ENCODE peak calls at places on chromosome 22, in eight cellular contexts. T is spleen, R is esophagus squamous epithelium, V is adrenal gland, M is ovary, C is Panc1, N is cardiac muscle cell, P is psoas muscle. D is an unnamed sample. For H3K4me1, the result is how much of the 10 kb centered on the place peaks cover.

GRCh38 chr22:29269731-29270474 is 1.8 kb downstream of the EWSR1 start:
- DNase-seq in P (no peak), M (no peak), V (no peak), R (no peak), C (no peak), N (peak), T (no peak), D (no peak)

GRCh38 chr22:37213941-37214340 is 1.7 kb upstream of the SSTR3 start:
- DNase-seq in M (no peak), T (peak), C (no peak), V (peak), N (no peak), P (no peak), R (no peak), D (no peak)

GRCh38 chr22:30027169-30027568 is 53.1 kb upstream of the HORMAD2 start:
- DNase-seq in C (no peak), M (no peak), P (no peak), N (no peak), R (no peak), V (no peak), T (no peak), D (no peak)

GRCh38 chr22:49641770-49642313 is 185.8 kb downstream of the BRD1 start:
- DNase-seq in P (no peak), V (no peak), M (no peak), R (no peak), N (no peak), C (no peak), T (no peak), D (no peak)

GRCh38 chr22:21942407-21942895 is 10.2 kb downstream of the PPM1F start:
- DNase-seq in V (peak), N (no peak), C (no peak), T (peak), P (peak), M (no peak), R (no peak), D (no peak)

GRCh38 chr22:19098157-19098556 is 24.1 kb downstream of the DGCR2 start:
- DNase-seq in P (no peak), T (no peak), R (no peak), C (no peak), V (no peak), N (no peak), M (no peak), D (no peak)

GRCh38 chr22:35327690-35328471 is 28.2 kb downstream of the TOM1 start:
- DNase-seq in R (no peak), C (no peak), N (no peak), V (no peak), P (no peak), T (peak), M (no peak), D (no peak)

GRCh38 chr22:19756288-19757128 is 4.1 kb upstream of the TBX1 start:
- DNase-seq in R (no peak), N (peak), P (no peak), M (no peak), T (peak), C (no peak), V (peak), D (no peak)

GRCh38 chr22:41074061-41074460 is 18.3 kb upstream of the EP300 start:
- DNase-seq in T (no peak), M (no peak), V (no peak), R (no peak), C (no peak), N (no peak), P (no peak), D (no peak)

GRCh38 chr22:30872282-30873041 is 96.1 kb downstream of the MORC2 start:
- DNase-seq in C (no peak), T (peak), N (no peak), P (no peak), M (no peak), R (no peak), V (peak), D (no peak)

GRCh38 chr22:20610243-20610686 is 102.9 kb downstream of the MED15 start:
- DNase-seq in R (no peak), T (no peak), M (no peak), N (no peak), C (no peak), P (no peak), V (no peak), D (no peak)

GRCh38 chr22:30334601-30335000 is 7.9 kb upstream of the TBC1D10A start:
- DNase-seq in N (no peak), P (no peak), V (no peak), M (no peak), C (no peak), T (no peak), R (no peak), D (no peak)

GRCh38 chr22:36453266-36453607 is 28.2 kb downstream of the TXN2 start:
- DNase-seq in R (no peak), N (no peak), T (no peak), V (no peak), C (no peak), P (no peak), M (no peak), D (no peak)

GRCh38 chr22:49026476-49027121 is 801.1 kb downstream of the BRD1 start:
- DNase-seq in V (no peak), N (no peak), C (no peak), R (no peak), P (no peak), M (no peak), T (peak), D (no peak)

GRCh38 chr22:29259253-29259899 is 8.4 kb downstream of the RHBDD3 start:
- DNase-seq in M (no peak), T (no peak), V (no peak), P (no peak), R (no peak), N (no peak), C (no peak), D (no peak)

GRCh38 chr22:47687364-47687655 is 924.9 kb downstream of the TBC1D22A start:
- DNase-seq in M (no peak), P (no peak), N (no peak), T (no peak), C (no peak), V (no peak), R (no peak), D (no peak)

GRCh38 chr22:20299736-20300136 is 20.1 kb downstream of the DGCR6L start:
- DNase-seq in V (peak), N (peak), P (no peak), C (no peak), R (no peak), M (peak), T (peak), D (no peak)

GRCh38 chr22:19717181-19717580 is 2.9 kb downstream of the SEPTIN5 start:
- DNase-seq in R (no peak), P (peak), C (no peak), V (no peak), T (no peak), N (no peak), M (peak), D (no peak)

GRCh38 chr22:24436553-24436952 is 9.2 kb downstream of the ADORA2A start:
- DNase-seq in R (no peak), N (no peak), P (no peak), M (no peak), C (no peak), V (no peak), T (peak), D (no peak)

GRCh38 chr22:28247114-28247513 is 328.1 kb upstream of the PITPNB start:
- DNase-seq in M (no peak), T (no peak), N (no peak), R (no peak), P (no peak), V (no peak), C (no peak), D (no peak)

GRCh38 chr22:35467788-35468187 is 67.8 kb downstream of the MCM5 start:
- DNase-seq in T (peak), C (no peak), V (peak), P (peak), M (peak), R (no peak), N (peak), D (no peak)

GRCh38 chr22:50398698-50399648 is 55.8 kb downstream of the PPP6R2 start:
- DNase-seq in P (no peak), T (no peak), C (no peak), M (no peak), R (no peak), N (no peak), V (no peak), D (no peak)

GRCh38 chr22:47923011-47923427 is 1160.6 kb downstream of the TBC1D22A start:
- DNase-seq in M (no peak), T (no peak), V (no peak), R (no peak), P (no peak), N (no peak), C (no peak), D (no peak)

GRCh38 chr22:25067851-25068421 is 115.4 kb downstream of the KIAA1671 start:
- DNase-seq in R (no peak), N (no peak), P (peak), M (no peak), T (peak), V (peak), C (no peak), D (no peak)

GRCh38 chr22:29871684-29872083 is 11.3 kb upstream of the MTMR3 start:
- DNase-seq in C (no peak), R (no peak), M (no peak), P (no peak), N (no peak), T (no peak), V (peak), D (no peak)

GRCh38 chr22:49469896-49470740 is 357.6 kb downstream of the BRD1 start:
- DNase-seq in V (no peak), C (no peak), R (no peak), N (no peak), M (no peak), P (no peak), T (no peak), D (no peak)

GRCh38 chr22:45207981-45208664 is 32.6 kb downstream of the KIAA0930 start:
- DNase-seq in N (no peak), R (no peak), C (no peak), V (no peak), M (no peak), P (no peak), T (peak), D (no peak)

GRCh38 chr22:36439481-36440271 is 41.8 kb downstream of the TXN2 start:
- DNase-seq in R (no peak), T (no peak), C (no peak), V (peak), M (peak), P (peak), N (no peak), D (no peak)

GRCh38 chr22:33213383-33214075 is 155.3 kb upstream of the SYN3 start:
- DNase-seq in M (no peak), C (no peak), N (no peak), P (no peak), T (no peak), V (no peak), R (no peak), D (no peak)

GRCh38 chr22:49565516-49565855 is 262.2 kb downstream of the BRD1 start:
- DNase-seq in V (no peak), N (no peak), T (peak), P (no peak), M (no peak), R (no peak), C (no peak), D (no peak)

GRCh38 chr22:25403752-25404471 is 160.6 kb upstream of the GRK3 start:
- DNase-seq in T (no peak), M (no peak), C (no peak), P (no peak), V (peak), N (peak), R (no peak), D (no peak)

GRCh38 chr22:24428751-24429410 is 1.5 kb downstream of the ADORA2A start:
- DNase-seq in N (no peak), T (peak), M (no peak), V (no peak), R (no peak), P (no peak), C (no peak), D (no peak)

GRCh38 chr22:19576460-19577421 is 52.5 kb upstream of the CLDN5 start:
- DNase-seq in N (no peak), C (no peak), R (no peak), P (no peak), T (no peak), V (peak), M (no peak), D (no peak)

GRCh38 chr22:37162221-37163095 is 12.7 kb upstream of the IL2RB start:
- DNase-seq in M (no peak), N (no peak), T (peak), P (no peak), V (no peak), C (no peak), R (no peak), D (no peak)

GRCh38 chr22:48574776-48575566 is 1252.7 kb downstream of the BRD1 start:
- DNase-seq in M (peak), R (no peak), V (no peak), N (peak), P (peak), T (no peak), C (no peak), D (no peak)

GRCh38 chr22:22005945-22006595 is 23.5 kb upstream of the TOP3B start:
- DNase-seq in M (no peak), P (no peak), C (no peak), N (no peak), T (no peak), R (no peak), V (no peak), D (no peak)

GRCh38 chr22:29456211-29456671 is 17.9 kb downstream of the RFPL1 start:
- DNase-seq in M (no peak), C (no peak), R (no peak), N (no peak), P (no peak), V (no peak), T (no peak), D (no peak)

GRCh38 chr22:21759133-21759532 is 23.5 kb upstream of the YPEL1 start:
- DNase-seq in M (no peak), N (no peak), V (no peak), C (no peak), R (no peak), P (no peak), T (no peak), D (no peak)

GRCh38 chr22:44519895-44520294 is 21.9 kb upstream of the RTL6 start:
- DNase-seq in T (no peak), V (no peak), M (no peak), P (no peak), R (no peak), N (peak), C (no peak), D (no peak)

GRCh38 chr22:43996170-43996980 is 27.7 kb upstream of the PARVB start:
- DNase-seq in V (peak), C (no peak), T (peak), P (peak), N (no peak), R (peak), M (no peak), D (no peak)

GRCh38 chr22:17835256-17835655 is 61.0 kb upstream of the BID start:
- DNase-seq in N (no peak), M (no peak), R (no peak), P (no peak), V (no peak), T (no peak), C (no peak), D (no peak)
- H3K4me1 ChIP-seq in N (under half), M (under half), R (under half), P (half or more), V (under half), T (under half), C (under half), D (under half)

GRCh38 chr22:26481694-26482093 is 1.9 kb downstream of the HPS4 start:
- DNase-seq in V (no peak), C (no peak), T (no peak), R (no peak), N (no peak), M (no peak), P (no peak), D (no peak)

GRCh38 chr22:26479792-26480610 is 3.6 kb downstream of the HPS4 start:
- DNase-seq in M (no peak), R (no peak), T (no peak), P (no peak), N (no peak), V (no peak), C (no peak), D (no peak)

GRCh38 chr22:26480611-26480932 is 3.0 kb downstream of the HPS4 start:
- DNase-seq in C (no peak), R (no peak), T (no peak), V (no peak), M (no peak), N (no peak), P (no peak), D (no peak)

GRCh38 chr22:26482171-26482570 is 1.4 kb downstream of the HPS4 start:
- DNase-seq in C (no peak), P (no peak), T (no peak), N (no peak), M (no peak), V (no peak), R (no peak), D (no peak)

GRCh38 chr22:26481112-26481693 is 2.4 kb downstream of the HPS4 start:
- DNase-seq in V (no peak), C (no peak), T (no peak), P (no peak), N (no peak), M (no peak), R (no peak), D (no peak)
- H3K4me1 ChIP-seq in V (under half), C (under half), T (half or more), P (half or more), N (under half), M (under half), R (half or more), D (under half)

GRCh38 chr22:23184764-23185113 is 4.4 kb downstream of the BCR start:
- DNase-seq in R (no peak), V (no peak), C (no peak), M (no peak), N (no peak), P (no peak), T (no peak), D (no peak)

GRCh38 chr22:23187201-23187600 is 6.9 kb downstream of the BCR start:
- DNase-seq in V (no peak), T (no peak), R (no peak), C (no peak), M (no peak), N (no peak), P (no peak), D (no peak)

GRCh38 chr22:23190526-23190925 is 10.2 kb downstream of the BCR start:
- DNase-seq in M (no peak), V (no peak), N (no peak), R (no peak), C (no peak), T (no peak), P (no peak), D (no peak)

GRCh38 chr22:23184100-23184763 is 3.9 kb downstream of the BCR start:
- DNase-seq in M (no peak), C (no peak), R (no peak), N (no peak), P (no peak), T (no peak), V (no peak), D (no peak)

DNA sequence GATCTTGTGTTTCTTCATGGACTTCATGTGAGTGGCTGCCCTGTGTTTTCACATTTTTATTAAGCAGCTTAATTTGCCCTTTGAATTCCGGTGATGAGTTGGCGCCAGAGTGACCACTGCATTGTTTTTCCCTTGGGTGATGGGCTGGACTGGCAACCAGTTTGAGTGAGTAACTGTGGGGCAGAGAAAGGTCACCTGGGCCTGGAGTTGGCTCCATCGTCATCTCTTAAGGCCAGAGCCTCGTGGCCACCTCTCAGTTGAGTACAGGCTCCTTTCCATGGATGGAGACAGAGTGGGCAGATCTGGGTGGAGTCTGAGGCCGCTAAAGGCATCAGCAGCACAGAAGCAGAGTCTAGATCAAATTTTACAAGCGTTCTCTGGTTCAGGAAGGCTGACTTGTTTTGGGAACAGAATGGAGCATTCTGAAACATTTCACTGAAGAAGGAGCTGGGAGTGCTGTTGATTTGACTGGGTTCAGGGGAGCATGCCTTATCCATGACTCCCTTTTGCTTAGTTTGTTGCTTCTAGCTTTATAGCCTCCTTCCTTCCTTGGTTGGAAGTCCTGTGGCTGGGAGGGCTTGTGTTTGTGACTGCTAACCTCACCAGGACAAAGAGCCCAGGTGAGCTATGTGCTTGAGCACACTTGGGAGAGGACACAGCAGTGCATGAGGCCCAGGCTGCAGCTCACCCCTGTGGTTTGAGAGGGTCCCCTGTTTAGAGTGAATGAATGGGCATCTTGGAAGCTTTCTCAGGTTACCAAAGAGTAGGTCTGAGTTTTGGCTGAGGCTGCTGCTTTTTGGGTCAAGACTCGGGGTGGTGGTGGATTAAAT is 7.8 kb downstream of the BCR start:
- DNase-seq in P (no peak), N (no peak), M (no peak), R (no peak), T (no peak), V (no peak), C (no peak), D (no peak)
- H3K4me1 ChIP-seq in P (under half), N (under half), M (under half), R (under half), T (under half), V (under half), C (under half), D (under half)

DNA sequence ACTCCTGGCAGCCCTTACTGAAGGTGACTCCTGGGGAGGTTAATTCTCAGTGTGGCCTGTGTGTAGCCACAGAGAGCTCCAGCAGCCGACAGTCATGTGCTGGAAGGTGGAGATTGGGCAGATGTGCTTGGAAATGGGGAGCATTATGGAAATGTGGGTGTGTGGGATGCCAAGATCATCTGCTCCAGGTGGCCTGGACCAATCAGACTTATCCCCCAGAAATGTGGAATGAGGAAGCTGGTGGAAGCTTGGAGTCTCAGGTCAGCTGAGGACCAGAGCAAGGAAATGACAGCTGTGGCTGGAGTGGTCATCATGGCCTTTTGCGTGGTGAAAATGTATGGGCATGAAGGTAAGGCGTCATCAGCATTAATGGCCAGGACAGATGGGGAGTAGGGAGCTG is 234.0 kb downstream of the MIAT start:
- DNase-seq in T (no peak), C (no peak), V (no peak), M (no peak), N (no peak), P (no peak), R (no peak), D (no peak)
- H3K4me1 ChIP-seq in T (under half), C (under half), V (under half), M (under half), N (under half), P (under half), R (under half), D (under half)

GRCh38 chr22:17944205-17944725 is 80.1 kb downstream of the MICAL3 start:
- DNase-seq in C (no peak), M (no peak), T (no peak), P (no peak), N (no peak), V (no peak), R (no peak), D (no peak)

GRCh38 chr22:17946691-17947367 is 77.5 kb downstream of the MICAL3 start:
- DNase-seq in M (no peak), R (no peak), P (no peak), C (no peak), T (no peak), N (peak), V (no peak), D (no peak)

GRCh38 chr22:17945851-17946690 is 78.3 kb downstream of the MICAL3 start:
- DNase-seq in N (no peak), T (no peak), V (no peak), R (no peak), M (no peak), C (no peak), P (no peak), D (no peak)

GRCh38 chr22:17943533-17944204 is 80.7 kb downstream of the MICAL3 start:
- DNase-seq in V (no peak), C (no peak), M (no peak), N (no peak), T (no peak), P (no peak), R (no peak), D (no peak)

GRCh38 chr22:17945156-17945850 is 79.1 kb downstream of the MICAL3 start:
- DNase-seq in T (no peak), V (peak), N (no peak), R (no peak), M (no peak), P (no peak), C (no peak), D (no peak)
- H3K4me1 ChIP-seq in T (half or more), V (under half), N (half or more), R (under half), M (under half), P (half or more), C (under half), D (under half)

GRCh38 chr22:38233427-38233826 is 31.6 kb downstream of the MAFF start:
- DNase-seq in M (no peak), N (no peak), R (no peak), V (peak), C (no peak), P (no peak), T (no peak), D (no peak)
- H3K4me1 ChIP-seq in M (under half), N (under half), R (under half), V (under half), C (under half), P (under half), T (under half), D (under half)

D was measured in iPS DF 6.9.